ENCODE peak calls at places on chromosome 19, in four cellular contexts. G is left ventricle myocardium inferior, X is A549, M is foreskin fibroblast. I is an unnamed sample.

GRCh38 chr19:34034318-34034846 is 137.9 kb upstream of the LSM14A start:
- DNase-seq in G (no peak), X (no peak), M (no peak), I (no peak)

GRCh38 chr19:5575553-5575952 is 7.8 kb upstream of the TINCR start:
- DNase-seq in G (no peak), X (no peak), M (no peak), I (no peak)

GRCh38 chr19:29675650-29676186 is 10.5 kb downstream of the PLEKHF1 start:
- DNase-seq in G (no peak), X (no peak), M (no peak), I (no peak)

GRCh38 chr19:56142897-56143434 is 1.9 kb downstream of the ZNF444 start:
- DNase-seq in G (no peak), X (no peak), M (no peak), I (no peak)

GRCh38 chr19:35048911-35049411 is 7.4 kb downstream of the HPN start:
- DNase-seq in G (peak; percentile 75), X (no peak), M (no peak), I (no peak)

GRCh38 chr19:29012457-29012856 is 200.5 kb downstream of the UQCRFS1 start:
- DNase-seq in G (no peak), X (no peak), M (no peak), I (no peak)

GRCh38 chr19:15331419-15332310 is 674 bp downstream of the BRD4 start:
- DNase-seq in G (peak; percentile 60), X (peak; percentile 36), M (peak; percentile 38), I (no peak)

GRCh38 chr19:52190679-52191293 is 934 bp downstream of the PPP2R1A start:
- DNase-seq in G (no peak), X (no peak), M (peak; percentile 21), I (peak; percentile 15)

GRCh38 chr19:28956421-28956820 is 256.5 kb downstream of the UQCRFS1 start:
- DNase-seq in G (no peak), X (no peak), M (no peak), I (no peak)

GRCh38 chr19:18657590-18658365 is 20.9 kb downstream of the KLHL26 start:
- DNase-seq in G (peak; percentile 75), X (no peak), M (no peak), I (peak; percentile 81)

GRCh38 chr19:15014579-15014978 is 34.7 kb upstream of the CASP14 start:
- DNase-seq in G (no peak), X (no peak), M (no peak), I (no peak)

GRCh38 chr19:20153281-20153680 is 13.7 kb upstream of the ZNF486 start:
- DNase-seq in G (no peak), X (no peak), M (no peak), I (no peak)

GRCh38 chr19:16235811-16236710 is 38.4 kb downstream of the AP1M1 start:
- DNase-seq in G (no peak), X (no peak), M (no peak), I (no peak)

GRCh38 chr19:46927106-46927505 is 66.3 kb downstream of the ARHGAP35 start:
- DNase-seq in G (no peak), X (no peak), M (no peak), I (no peak)

DNA sequence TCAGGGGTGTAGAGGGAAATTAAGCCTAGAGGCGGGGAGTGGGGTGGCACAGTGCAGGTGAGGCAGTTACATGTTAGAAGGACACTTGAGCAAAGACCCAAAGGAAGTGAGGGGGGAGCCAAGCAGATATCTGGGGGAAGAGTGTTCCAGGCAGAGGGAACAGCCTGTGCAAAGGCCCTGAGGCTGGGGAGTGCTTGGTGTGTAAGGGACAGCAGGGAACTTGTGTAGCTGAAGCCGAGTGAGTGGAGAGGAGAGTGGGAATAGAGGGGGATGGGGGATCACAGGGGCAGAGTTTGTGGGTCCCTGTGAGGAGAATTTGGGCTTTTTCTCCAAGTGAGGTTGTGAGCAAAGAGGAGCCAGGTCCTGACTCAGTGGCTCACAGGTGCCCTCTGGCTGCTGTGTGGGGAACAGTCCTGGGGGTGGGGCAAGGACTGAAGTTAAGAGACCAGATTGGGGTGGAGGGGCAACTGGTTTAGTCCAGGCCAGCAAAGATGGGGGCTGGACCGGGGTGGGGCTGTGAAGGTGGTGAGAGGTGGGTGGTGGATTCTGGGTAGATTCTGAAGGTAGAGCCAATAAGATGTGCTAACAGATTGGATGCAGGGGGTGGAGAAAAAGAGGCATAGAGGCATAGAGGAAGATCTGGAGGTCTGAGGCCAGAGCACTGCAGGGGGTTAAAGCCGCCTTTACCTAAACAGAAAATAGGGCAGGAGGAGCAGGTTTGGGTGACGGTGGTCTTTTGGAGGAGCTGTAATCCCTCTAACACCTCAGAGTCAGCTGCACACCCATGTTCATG is 75.3 kb downstream of the CACNA1A start:
- DNase-seq in G (peak; percentile 20), X (peak; percentile 15), M (peak; percentile 31), I (peak; percentile 28)
- TF ChIP-seq CTCF in G (peak; percentile 67), X (peak; percentile 45), M (peak; percentile 95), I (peak; percentile 90)

GRCh38 chr19:4517451-4518057 is 732 bp downstream of the PLIN4 start:
- DNase-seq in G (no peak), X (no peak), M (no peak), I (no peak)
- H3K4me3 ChIP-seq in G (peak overlapping the region; percentile 74), X (no peak overlapping the region), M (no peak overlapping the region), I (no peak overlapping the region)

GRCh38 chr19:1944916-1945561 is 4.1 kb downstream of the CSNK1G2 start:
- DNase-seq in G (no peak), X (no peak), M (no peak), I (no peak)
- TF ChIP-seq CTCF in G (no peak), X (no peak), M (no peak), I (no peak)

GRCh38 chr19:41928754-41929535 is 696 bp upstream of the ERFL start:
- DNase-seq in G (no peak), X (no peak), M (no peak), I (no peak)
- H3K4me3 ChIP-seq in G (peak overlapping the region; percentile 63), X (peak overlapping the region; percentile 59), M (peak overlapping the region; percentile 30), I (peak overlapping the region; percentile 30)

GRCh38 chr19:50368649-50369570 is 3.5 kb upstream of the NAPSA start:
- DNase-seq in G (peak; percentile 80), X (peak; percentile 99), M (peak; percentile 80), I (peak; percentile 55)
- TF ChIP-seq CTCF in G (peak; percentile 91), X (peak; percentile 94), M (peak; percentile 76), I (peak; percentile 78)

DNA sequence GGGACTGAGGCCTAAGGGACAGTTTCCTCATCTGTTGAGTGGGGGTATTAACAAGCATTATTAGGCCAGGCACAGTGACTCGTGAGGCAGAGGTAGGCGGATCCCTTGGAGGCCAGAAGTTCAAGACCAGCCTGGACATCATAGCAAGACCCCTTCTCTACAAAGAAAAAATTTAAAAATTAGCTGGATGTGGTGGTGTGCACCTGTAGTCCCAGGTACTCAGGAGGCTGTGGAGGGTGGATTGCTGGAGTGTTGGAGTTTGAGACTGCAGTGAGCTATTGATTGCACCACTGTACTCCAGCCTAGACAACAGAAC is 11.3 kb upstream of the FOSB start:
- DNase-seq in G (no peak), X (no peak), M (no peak), I (no peak)
- H3K4me3 ChIP-seq in G (no peak overlapping the region), X (no peak overlapping the region), M (peak overlapping the region; percentile 30), I (no peak overlapping the region)

I was measured in astrocyte of the cerebellum.